ENCODE peak calls at places on chromosome 5, in eight cellular contexts. B is CD4-positive, CD25-positive, alpha-beta regulatory T cell; R is stimulated activated CD8-positive, alpha-beta memory T cell treated with anti-CD3 and anti-CD28 coated beads, Interleukin-12 subunit alpha, Interleukin-12 subunit beta, amount 100 ng/mL, for 4 hours; T is heart left ventricle; G is fibroblast of mammary gland; M is heart right ventricle; X is lower lobe of right lung; K is iPS-NIHi11. J is an unnamed sample.

GRCh38 chr5:163460562-163461176 is at the start of gene HMMR:
- DNase-seq in B (no peak), R (no peak), T (no peak), G (no peak), M (no peak), X (no peak), K (no peak), J (peak; percentile 40)

GRCh38 chr5:109580225-109580624 is 109.5 kb upstream of the MAN2A1 start:
- DNase-seq in B (no peak), R (no peak), T (no peak), G (no peak), M (no peak), X (no peak), K (no peak), J (no peak)

GRCh38 chr5:150278916-150279315 is 10.7 kb downstream of the CAMK2A start:
- DNase-seq in B (no peak), R (no peak), T (no peak), G (peak; percentile 82), M (no peak), X (no peak), K (no peak), J (peak; percentile 88)

GRCh38 chr5:38541174-38541724 is 15.2 kb downstream of the LIFR start:
- DNase-seq in B (no peak), R (no peak), T (no peak), G (peak; percentile 30), M (no peak), X (no peak), K (no peak), J (no peak)

GRCh38 chr5:159310492-159310891 is 19.8 kb downstream of the IL12B start:
- DNase-seq in B (no peak), R (no peak), T (no peak), G (no peak), M (no peak), X (peak; percentile 78), K (peak; percentile 58), J (no peak)

GRCh38 chr5:155472780-155473179 is 459.2 kb downstream of the KIF4B start:
- DNase-seq in B (no peak), R (no peak), T (no peak), G (no peak), M (no peak), X (no peak), K (no peak), J (no peak)

GRCh38 chr5:107564896-107565295 is 105.8 kb downstream of the EFNA5 start:
- DNase-seq in B (no peak), R (no peak), T (no peak), G (peak; percentile 23), M (no peak), X (no peak), K (no peak), J (peak; percentile 30)

GRCh38 chr5:87853541-87853940 is 415.1 kb downstream of the TMEM161B start:
- DNase-seq in B (no peak), R (no peak), T (no peak), G (no peak), M (no peak), X (no peak), K (no peak), J (no peak)

GRCh38 chr5:53902524-53902923 is 342.1 kb downstream of the NDUFS4 start:
- DNase-seq in B (no peak), R (no peak), T (peak; percentile 40), G (no peak), M (no peak), X (no peak), K (no peak), J (no peak)

GRCh38 chr5:97623441-97623840 is 440.4 kb upstream of the RIOK2 start:
- DNase-seq in B (no peak), R (no peak), T (no peak), G (no peak), M (no peak), X (no peak), K (peak; percentile 42), J (no peak)

GRCh38 chr5:21919417-21920022 is 933.6 kb downstream of the CDH12 start:
- DNase-seq in B (no peak), R (no peak), T (no peak), G (peak; percentile 56), M (no peak), X (no peak), K (peak; percentile 35), J (no peak)

GRCh38 chr5:96146675-96147074 is 185.0 kb upstream of the ELL2 start:
- DNase-seq in B (no peak), R (no peak), T (no peak), G (peak; percentile 92), M (no peak), X (no peak), K (peak; percentile 31), J (peak; percentile 80)

GRCh38 chr5:851076-851475 is 290 bp upstream of the ZDHHC11 start:
- DNase-seq in B (no peak), R (no peak), T (peak; percentile 24), G (no peak), M (no peak), X (peak; percentile 37), K (no peak), J (no peak)

GRCh38 chr5:37015795-37016666 is 139.5 kb downstream of the NIPBL start:
- DNase-seq in B (no peak), R (no peak), T (no peak), G (peak; percentile 25), M (no peak), X (no peak), K (no peak), J (peak; percentile 46)

GRCh38 chr5:114565871-114566270 is 204.0 kb downstream of the KCNN2 start:
- DNase-seq in B (no peak), R (no peak), T (no peak), G (no peak), M (no peak), X (no peak), K (no peak), J (no peak)

GRCh38 chr5:73691301-73691700 is 65.3 kb downstream of the ARHGEF28 start:
- DNase-seq in B (no peak), R (no peak), T (no peak), G (peak; percentile 27), M (no peak), X (no peak), K (no peak), J (no peak)

GRCh38 chr5:322281-322941 is 897 bp downstream of the AHRR start:
- DNase-seq in B (no peak), R (no peak), T (no peak), G (no peak), M (no peak), X (no peak), K (no peak), J (peak; percentile 78)

GRCh38 chr5:139389701-139390638 is at the start of gene MZB1:
- DNase-seq in B (peak; percentile 71), R (peak; percentile 57), T (no peak), G (no peak), M (no peak), X (no peak), K (no peak), J (no peak)

GRCh38 chr5:112159435-112159834 is 259.6 kb downstream of the EPB41L4A start:
- DNase-seq in B (no peak), R (no peak), T (peak; percentile 72), G (peak; percentile 52), M (peak; percentile 74), X (no peak), K (no peak), J (no peak)

GRCh38 chr5:84228266-84228665 is 156.4 kb downstream of the EDIL3 start:
- DNase-seq in B (no peak), R (no peak), T (no peak), G (no peak), M (no peak), X (no peak), K (no peak), J (no peak)

GRCh38 chr5:12242960-12243888 is 339.0 kb upstream of the CTNND2 start:
- DNase-seq in B (no peak), R (no peak), T (no peak), G (no peak), M (no peak), X (no peak), K (no peak), J (peak; percentile 4)

GRCh38 chr5:148910686-148911361 is 84.4 kb downstream of the ADRB2 start:
- DNase-seq in B (no peak), R (no peak), T (no peak), G (peak; percentile 68), M (no peak), X (peak; percentile 86), K (peak; percentile 31), J (peak; percentile 97)

GRCh38 chr5:138536665-138537315 is 6.2 kb downstream of the ETF1 start:
- DNase-seq in B (peak; percentile 18), R (no peak), T (no peak), G (peak; percentile 33), M (no peak), X (no peak), K (peak; percentile 39), J (no peak)

GRCh38 chr5:34412769-34413168 is 243.4 kb upstream of the RAI14 start:
- DNase-seq in B (no peak), R (no peak), T (no peak), G (no peak), M (no peak), X (no peak), K (no peak), J (peak; percentile 88)

GRCh38 chr5:151509231-151509630 is 61.8 kb downstream of the SLC36A1 start:
- DNase-seq in B (no peak), R (no peak), T (no peak), G (no peak), M (no peak), X (no peak), K (no peak), J (no peak)

GRCh38 chr5:140327589-140327988 is 18.8 kb downstream of the HBEGF start:
- DNase-seq in B (no peak), R (no peak), T (no peak), G (peak; percentile 48), M (no peak), X (no peak), K (no peak), J (no peak)

GRCh38 chr5:131379723-131380122 is 115.9 kb downstream of the CDC42SE2 start:
- DNase-seq in B (peak; percentile 84), R (peak; percentile 53), T (no peak), G (no peak), M (peak; percentile 41), X (no peak), K (no peak), J (peak; percentile 60)

GRCh38 chr5:168798065-168799023 is 219.2 kb upstream of the PANK3 start:
- DNase-seq in B (no peak), R (no peak), T (no peak), G (no peak), M (no peak), X (no peak), K (no peak), J (no peak)

GRCh38 chr5:56638061-56638621 is 177.2 kb upstream of the MAP3K1 start:
- DNase-seq in B (no peak), R (no peak), T (no peak), G (no peak), M (no peak), X (no peak), K (peak; percentile 35), J (no peak)

GRCh38 chr5:122816726-122817125 is 28.7 kb upstream of the SNX24 start:
- DNase-seq in B (no peak), R (no peak), T (no peak), G (no peak), M (no peak), X (no peak), K (peak; percentile 29), J (no peak)

GRCh38 chr5:35776757-35777156 is 79.9 kb upstream of the IL7R start:
- DNase-seq in B (no peak), R (no peak), T (no peak), G (no peak), M (no peak), X (no peak), K (no peak), J (no peak)

GRCh38 chr5:56259002-56259511 is 25.9 kb upstream of the ANKRD55 start:
- DNase-seq in B (no peak), R (no peak), T (no peak), G (peak; percentile 97), M (no peak), X (no peak), K (no peak), J (peak; percentile 96)

GRCh38 chr5:95912029-95912428 is 49.6 kb downstream of the ELL2 start:
- DNase-seq in B (no peak), R (no peak), T (no peak), G (no peak), M (no peak), X (no peak), K (no peak), J (no peak)

GRCh38 chr5:62564101-62564500 is 14.5 kb upstream of the LRRC70 start:
- DNase-seq in B (no peak), R (no peak), T (no peak), G (no peak), M (no peak), X (no peak), K (no peak), J (no peak)